ENCODE peak calls at places on chromosomes 12 and 14, in eight cellular contexts. W is brain microvascular endothelial cell; Y is right lobe of liver; G is activated B cell treated with CpG ODN at 0.5 μM for 24 hours; V is left colon; Q is effector memory CD4-positive, alpha-beta T cell; U is left kidney; P is RPMI7951. E is an unnamed sample.

GRCh38 chr12:22919883-22920282 is 294.9 kb downstream of the ETNK1 start:
- DNase-seq in W (no peak), Y (peak; percentile 46), G (no peak), V (no peak), Q (no peak), U (no peak), P (no peak), E (no peak)

GRCh38 chr12:55713721-55714120 is 2.1 kb upstream of the BLOC1S1 start:
- DNase-seq in W (peak; percentile 45), Y (no peak), G (no peak), V (no peak), Q (no peak), U (no peak), P (no peak), E (no peak)

GRCh38 chr12:79127268-79127895 is 262.8 kb downstream of the SYT1 start:
- DNase-seq in W (peak; percentile 87), Y (no peak), G (no peak), V (no peak), Q (no peak), U (peak; percentile 12), P (peak; percentile 76), E (no peak)

GRCh38 chr14:73269729-73270651 is 32.7 kb downstream of the PAPLN start:
- DNase-seq in W (no peak), Y (no peak), G (peak; percentile 40), V (no peak), Q (no peak), U (peak; percentile 83), P (no peak), E (no peak)

GRCh38 chr12:128727999-128728398 is 95.8 kb downstream of the SLC15A4 start:
- DNase-seq in W (no peak), Y (no peak), G (no peak), V (no peak), Q (no peak), U (no peak), P (peak; percentile 5), E (no peak)

GRCh38 chr12:96044017-96044985 is 8.9 kb upstream of the LTA4H start:
- DNase-seq in W (peak; percentile 40), Y (no peak), G (no peak), V (no peak), Q (no peak), U (no peak), P (peak; percentile 60), E (no peak)

GRCh38 chr12:14931359-14931758 is 7.0 kb downstream of the ERP27 start:
- DNase-seq in W (no peak), Y (no peak), G (no peak), V (no peak), Q (no peak), U (no peak), P (no peak), E (no peak)

GRCh38 chr12:71704920-71705319 is 19.0 kb downstream of the TMEM19 start:
- DNase-seq in W (no peak), Y (no peak), G (no peak), V (no peak), Q (no peak), U (no peak), P (no peak), E (no peak)

GRCh38 chr12:51888316-51889215 is 663 bp downstream of the ANKRD33 start:
- DNase-seq in W (no peak), Y (no peak), G (no peak), V (no peak), Q (no peak), U (no peak), P (no peak), E (no peak)

GRCh38 chr14:103027451-103027850 is 29.9 kb downstream of the CDC42BPB start:
- DNase-seq in W (no peak), Y (no peak), G (no peak), V (no peak), Q (no peak), U (no peak), P (no peak), E (no peak)

GRCh38 chr12:121065345-121065744 is 26.3 kb upstream of the OASL start:
- DNase-seq in W (no peak), Y (no peak), G (no peak), V (no peak), Q (no peak), U (no peak), P (no peak), E (no peak)

GRCh38 chr14:80216818-80217217 is 5.5 kb upstream of the DIO2 start:
- DNase-seq in W (no peak), Y (no peak), G (no peak), V (no peak), Q (no peak), U (no peak), P (no peak), E (no peak)

GRCh38 chr14:99873653-99874052 is 80.4 kb downstream of the EML1 start:
- DNase-seq in W (no peak), Y (no peak), G (no peak), V (no peak), Q (no peak), U (no peak), P (no peak), E (no peak)

GRCh38 chr12:46959484-46959883 is 119.9 kb upstream of the PCED1B start:
- DNase-seq in W (peak; percentile 86), Y (no peak), G (no peak), V (no peak), Q (no peak), U (no peak), P (peak; percentile 91), E (no peak)

GRCh38 chr14:68894123-68894522 is 85.0 kb downstream of the ACTN1 start:
- DNase-seq in W (peak; percentile 45), Y (no peak), G (no peak), V (peak; percentile 77), Q (no peak), U (no peak), P (peak; percentile 18), E (no peak)

GRCh38 chr14:79375336-79375735 is 836.0 kb downstream of the DIO2 start:
- DNase-seq in W (no peak), Y (no peak), G (no peak), V (no peak), Q (no peak), U (peak; percentile 63), P (no peak), E (no peak)

GRCh38 chr12:31339831-31340622 is 14.1 kb upstream of the SINHCAF start:
- DNase-seq in W (no peak), Y (no peak), G (no peak), V (no peak), Q (no peak), U (no peak), P (no peak), E (no peak)

GRCh38 chr14:70624972-70625371 is 16.7 kb upstream of the TTC9 start:
- DNase-seq in W (no peak), Y (no peak), G (no peak), V (no peak), Q (no peak), U (peak; percentile 10), P (no peak), E (no peak)

GRCh38 chr12:102534899-102535298 is 54.5 kb upstream of the IGF1 start:
- DNase-seq in W (no peak), Y (no peak), G (no peak), V (no peak), Q (no peak), U (peak; percentile 23), P (peak; percentile 49), E (no peak)

GRCh38 chr12:62466018-62466595 is 519 bp upstream of the MON2 start:
- DNase-seq in W (peak; percentile 34), Y (peak; percentile 62), G (peak; percentile 21), V (peak; percentile 34), Q (peak; percentile 5), U (peak; percentile 61), P (peak; percentile 49), E (no peak)

GRCh38 chr12:106841471-106842302 is 67.2 kb downstream of the RIC8B start:
- DNase-seq in W (peak; percentile 32), Y (no peak), G (no peak), V (no peak), Q (peak; percentile 17), U (peak; percentile 70), P (peak; percentile 47), E (no peak)

GRCh38 chr14:75539562-75540478 is 17.6 kb downstream of the BATF start:
- DNase-seq in W (no peak), Y (no peak), G (no peak), V (no peak), Q (peak; percentile 63), U (no peak), P (no peak), E (no peak)